ENCODE peak calls at places on chromosomes 16 and 17, in eight cellular contexts. E is heart right ventricle; V is lung; F is colonic mucosa; N is H1; W is adrenal gland; S is naive thymus-derived CD4-positive, alpha-beta T cell; M is mammary epithelial cell. X is an unnamed sample. For H3K4me1, the result is how much of the 10 kb centered on the place peaks cover.

GRCh38 chr16:81650982-81651562 is 128.0 kb upstream of the PLCG2 start:
- DNase-seq in E (peak), V (peak), F (peak), N (no peak), W (peak), S (no peak), M (no peak), X (no peak)

GRCh38 chr16:81744911-81745310 is 34.2 kb upstream of the PLCG2 start:
- DNase-seq in E (no peak), V (no peak), F (no peak), N (no peak), W (no peak), S (no peak), M (no peak), X (no peak)

GRCh38 chr16:26983426-26983825 is 83.3 kb upstream of the C16orf82 start:
- DNase-seq in E (no peak), V (no peak), F (no peak), N (no peak), W (no peak), S (no peak), M (no peak), X (no peak)

GRCh38 chr16:29820271-29820701 is at the start of gene MVP:
- DNase-seq in E (peak), V (peak), F (peak), N (no peak), W (peak), S (peak), M (peak), X (no peak)

GRCh38 chr17:40442392-40443195 is 656 bp upstream of the IGFBP4 start:
- DNase-seq in E (peak), V (no peak), F (peak), N (no peak), W (no peak), S (no peak), M (no peak), X (no peak)

GRCh38 chr17:35786941-35787432 is 8.5 kb downstream of the MMP28 start:
- DNase-seq in E (no peak), V (no peak), F (no peak), N (no peak), W (no peak), S (no peak), M (peak), X (no peak)

GRCh38 chr16:86856946-86857586 is 278.7 kb downstream of the FOXL1 start:
- DNase-seq in E (no peak), V (no peak), F (no peak), N (no peak), W (no peak), S (no peak), M (no peak), X (no peak)

GRCh38 chr17:40110026-40110425 is 9.6 kb upstream of the NR1D1 start:
- DNase-seq in E (no peak), V (no peak), F (no peak), N (no peak), W (no peak), S (no peak), M (no peak), X (no peak)

GRCh38 chr17:41345992-41346391 is 4.6 kb downstream of the KRT33A start:
- DNase-seq in E (no peak), V (no peak), F (no peak), N (no peak), W (no peak), S (no peak), M (no peak), X (no peak)

GRCh38 chr17:4332296-4332970 is 34.0 kb downstream of the UBE2G1 start:
- DNase-seq in E (no peak), V (no peak), F (no peak), N (no peak), W (no peak), S (no peak), M (peak), X (no peak)

GRCh38 chr17:77180503-77181330 is 39.9 kb downstream of the SEC14L1 start:
- DNase-seq in E (no peak), V (no peak), F (no peak), N (no peak), W (peak), S (no peak), M (no peak), X (no peak)

GRCh38 chr16:86545927-86546637 is 9.0 kb downstream of the MTHFSD start:
- DNase-seq in E (no peak), V (no peak), F (no peak), N (no peak), W (no peak), S (no peak), M (no peak), X (no peak)

GRCh38 chr16:2692251-2692947 is 10.1 kb downstream of the KCTD5 start:
- DNase-seq in E (peak), V (no peak), F (no peak), N (no peak), W (peak), S (no peak), M (no peak), X (no peak)

GRCh38 chr16:57000271-57001025 is 11.1 kb downstream of the NLRC5 start:
- DNase-seq in E (peak), V (no peak), F (no peak), N (no peak), W (no peak), S (no peak), M (peak), X (no peak)

GRCh38 chr17:38654411-38655398 is 20.1 kb downstream of the EPOP start:
- DNase-seq in E (no peak), V (no peak), F (no peak), N (no peak), W (peak), S (no peak), M (no peak), X (no peak)

GRCh38 chr16:57530104-57530522 is 6.3 kb downstream of the CCDC102A start:
- DNase-seq in E (no peak), V (no peak), F (peak), N (no peak), W (peak), S (peak), M (no peak), X (no peak)

GRCh38 chr16:67084345-67085028 is 25.3 kb upstream of the PHAF1 start:
- DNase-seq in E (no peak), V (no peak), F (no peak), N (no peak), W (no peak), S (no peak), M (no peak), X (no peak)

GRCh38 chr17:68963958-68964357 is 8.8 kb upstream of the ABCA8 start:
- DNase-seq in E (no peak), V (no peak), F (no peak), N (no peak), W (no peak), S (no peak), M (no peak), X (no peak)

GRCh38 chr17:46045639-46046038 is 46.6 kb downstream of the STH start:
- DNase-seq in E (no peak), V (no peak), F (no peak), N (no peak), W (no peak), S (no peak), M (peak), X (no peak)

GRCh38 chr17:4582691-4583090 is 1.6 kb upstream of the SMTNL2 start:
- DNase-seq in E (no peak), V (no peak), F (no peak), N (no peak), W (no peak), S (no peak), M (no peak), X (no peak)

GRCh38 chr17:17710728-17711541 is 29.7 kb downstream of the RAI1 start:
- DNase-seq in E (no peak), V (peak), F (peak), N (no peak), W (peak), S (no peak), M (peak), X (no peak)

GRCh38 chr17:64741038-64741641 is 79.0 kb upstream of the SMURF2 start:
- DNase-seq in E (no peak), V (peak), F (no peak), N (no peak), W (no peak), S (peak), M (peak), X (no peak)

GRCh38 chr17:5126719-5127488 is 11.1 kb downstream of the USP6 start:
- DNase-seq in E (no peak), V (peak), F (peak), N (no peak), W (peak), S (no peak), M (no peak), X (no peak)

GRCh38 chr16:89545831-89546574 is 14.5 kb upstream of the RPL13 start:
- DNase-seq in E (no peak), V (peak), F (peak), N (no peak), W (no peak), S (no peak), M (no peak), X (no peak)

GRCh38 chr16:1612320-1613111 is at the start of gene CRAMP1:
- DNase-seq in E (peak), V (no peak), F (peak), N (no peak), W (peak), S (no peak), M (peak), X (no peak)

GRCh38 chr17:51672058-51672457 is 411.7 kb downstream of the UTP18 start:
- DNase-seq in E (no peak), V (no peak), F (no peak), N (no peak), W (no peak), S (no peak), M (no peak), X (no peak)

GRCh38 chr17:50631195-50631907 is 3.3 kb upstream of the ABCC3 start:
- DNase-seq in E (no peak), V (no peak), F (no peak), N (no peak), W (no peak), S (no peak), M (no peak), X (no peak)

GRCh38 chr16:81204794-81205680 is 33.5 kb upstream of the BCO1 start:
- DNase-seq in E (no peak), V (no peak), F (peak), N (no peak), W (peak), S (peak), M (peak), X (peak)

GRCh38 chr17:81518113-81518784 is 5.7 kb upstream of the ACTG1 start:
- DNase-seq in E (no peak), V (no peak), F (no peak), N (no peak), W (no peak), S (no peak), M (no peak), X (no peak)
- H3K4me3 ChIP-seq in E (no peak), V (no peak), F (peak), N (peak), W (no peak), S (peak), M (peak), X (peak)

GRCh38 chr17:57782642-57783337 is 37.7 kb upstream of the CCDC182 start:
- DNase-seq in E (no peak), V (no peak), F (no peak), N (no peak), W (no peak), S (no peak), M (no peak), X (no peak)

GRCh38 chr17:57783338-57783742 is 38.2 kb upstream of the CCDC182 start:
- DNase-seq in E (peak), V (peak), F (peak), N (peak), W (peak), S (peak), M (peak), X (peak)

GRCh38 chr17:57784226-57784895 is 39.3 kb upstream of the CCDC182 start:
- DNase-seq in E (no peak), V (no peak), F (no peak), N (no peak), W (no peak), S (no peak), M (no peak), X (no peak)

GRCh38 chr17:57781386-57782050 is 36.4 kb upstream of the CCDC182 start:
- DNase-seq in E (no peak), V (no peak), F (no peak), N (no peak), W (no peak), S (no peak), M (no peak), X (no peak)

DNA sequence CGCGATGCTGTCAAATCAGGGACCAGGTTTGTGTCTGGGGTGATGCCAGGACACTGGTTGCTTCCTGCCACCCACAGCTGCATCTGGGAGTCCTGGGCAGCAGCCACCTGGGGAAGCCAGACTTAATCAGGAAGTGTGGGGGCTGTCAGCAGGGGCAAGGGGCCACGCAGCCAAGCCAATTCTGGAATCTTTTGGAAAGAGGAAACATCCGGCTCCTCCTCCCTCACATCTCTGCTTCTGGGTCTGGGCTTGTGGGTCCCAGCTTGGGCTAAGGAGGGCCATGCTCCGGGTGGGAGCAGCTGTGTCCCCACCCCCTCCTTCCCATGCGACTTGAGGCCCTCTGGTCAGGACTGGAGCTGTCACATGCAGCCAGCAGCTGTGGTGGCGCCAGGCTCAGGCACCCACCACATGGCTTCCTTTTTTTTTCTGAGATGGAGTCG is 37.0 kb upstream of the CCDC182 start:
- DNase-seq in E (peak), V (no peak), F (no peak), N (no peak), W (peak), S (no peak), M (no peak), X (no peak)
- H3K4me1 ChIP-seq in E (under half), V (under half), F (under half), N (under half), W (under half), S (under half), M (under half), X (under half)

GRCh38 chr17:29618272-29619065 is 4.2 kb downstream of the CORO6 start:
- DNase-seq in E (no peak), V (no peak), F (no peak), N (no peak), W (no peak), S (no peak), M (no peak), X (no peak)
- H3K4me3 ChIP-seq in E (no peak), V (no peak), F (peak), N (peak), W (no peak), S (peak), M (no peak), X (peak)

DNA sequence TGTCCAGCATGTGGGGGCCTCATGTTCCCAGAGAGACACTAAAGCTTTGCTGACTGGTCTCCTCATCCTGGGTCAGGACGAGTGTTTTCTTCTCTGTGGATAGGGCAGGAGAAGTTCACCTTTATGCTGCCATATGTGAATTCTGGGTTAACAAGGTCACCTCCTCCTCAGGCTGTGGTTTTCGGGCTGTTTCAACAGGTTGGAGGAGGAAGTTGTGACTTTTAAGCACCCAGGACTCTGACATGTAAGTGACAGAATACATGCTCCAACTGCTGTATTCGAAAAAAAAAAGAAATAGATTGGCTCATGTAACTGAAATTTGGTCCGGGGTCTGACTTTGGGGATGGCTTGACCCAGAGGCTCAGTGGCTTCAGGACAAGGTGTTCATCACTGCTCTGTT is 54.2 kb downstream of the SNX20 start:
- DNase-seq in E (no peak), V (no peak), F (no peak), N (no peak), W (no peak), S (peak), M (no peak), X (no peak)
- H3K4me1 ChIP-seq in E (under half), V (under half), F (under half), N (under half), W (under half), S (under half), M (under half), X (under half)

GRCh38 chr17:56779306-56779705 is 54.4 kb downstream of the C17orf67 start:
- DNase-seq in E (no peak), V (no peak), F (no peak), N (no peak), W (no peak), S (no peak), M (no peak), X (no peak)
- H3K4me3 ChIP-seq in E (no peak), V (no peak), F (no peak), N (no peak), W (no peak), S (peak), M (no peak), X (no peak)

DNA sequence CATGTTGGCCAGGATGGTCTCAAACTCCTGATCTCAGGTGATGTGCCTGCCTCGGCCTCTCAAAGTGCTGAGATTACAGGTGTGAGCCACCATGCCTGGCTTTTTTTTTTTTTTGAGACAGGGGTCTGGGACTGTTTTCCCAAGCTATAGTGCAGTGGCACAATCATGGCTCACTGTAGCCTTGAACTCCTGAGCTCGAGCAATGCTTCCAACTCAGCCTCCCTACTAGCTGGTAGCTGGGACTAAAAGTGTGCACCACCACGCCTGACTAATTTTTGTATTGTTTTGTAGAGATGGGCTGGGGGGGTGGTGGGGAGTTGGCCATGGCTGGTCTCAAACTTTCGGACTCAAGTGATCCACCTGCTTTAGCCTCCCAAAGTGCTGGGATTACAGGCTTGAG is 36.1 kb upstream of the USP7 start:
- DNase-seq in E (no peak), V (no peak), F (no peak), N (no peak), W (no peak), S (no peak), M (no peak), X (no peak)
- H3K4me1 ChIP-seq in E (under half), V (under half), F (under half), N (under half), W (under half), S (under half), M (under half), X (under half)